ENCODE peak calls at places on chromosomes 13 and 19, in four cellular contexts. M, Y, J and H are unnamed samples.
A peak's percentile ranks its signal among the peaks of the same experiment; 100 is the strongest.

GRCh38 chr13:111621164-111621563 is 300.7 kb downstream of the TEX29 start:
- DNase-seq in M (no peak), J (no peak), Y (no peak), H (no peak)

GRCh38 chr19:43562698-43563241 is 12.6 kb downstream of the XRCC1 start:
- DNase-seq in M (peak; percentile 61), J (peak; percentile 80), Y (peak; percentile 87), H (peak; percentile 100)

GRCh38 chr19:3065675-3066357 is 3.5 kb upstream of the TLE5 start:
- DNase-seq in J (no peak), M (peak; percentile 66), Y (no peak), H (no peak)

GRCh38 chr19:4635763-4636135 is 3.6 kb upstream of the TNFAIP8L1 start:
- DNase-seq in M (no peak), Y (no peak), J (no peak), H (no peak)

GRCh38 chr19:31448221-31448657 is 99.0 kb upstream of the TSHZ3 start:
- DNase-seq in J (no peak), M (no peak), Y (no peak), H (no peak)

GRCh38 chr19:50983625-50984292 is at the start of gene KLK7:
- DNase-seq in J (no peak), Y (no peak), M (no peak), H (no peak)

GRCh38 chr13:48580185-48580803 is 47.4 kb upstream of the RCBTB2 start:
- DNase-seq in Y (peak; percentile 83), M (peak; percentile 7), J (peak; percentile 79), H (peak; percentile 66)

GRCh38 chr13:47119568-47120080 is 222.8 kb upstream of the HTR2A start:
- DNase-seq in M (no peak), Y (no peak), J (no peak), H (no peak)

GRCh38 chr19:53333071-53333465 is 481 bp upstream of the ZNF845 start:
- DNase-seq in Y (peak; percentile 49), J (no peak), M (peak; percentile 58), H (no peak)

GRCh38 chr13:74966814-74967213 is 515.2 kb downstream of the TBC1D4 start:
- DNase-seq in J (no peak), M (no peak), Y (no peak), H (no peak)

GRCh38 chr13:67137044-67137735 is 92.9 kb downstream of the PCDH9 start:
- DNase-seq in M (no peak), Y (no peak), J (no peak), H (no peak)

GRCh38 chr19:31304877-31305312 is 44.3 kb downstream of the TSHZ3 start:
- DNase-seq in M (no peak), Y (no peak), J (no peak), H (peak; percentile 97)

GRCh38 chr19:6529351-6529750 is 1.5 kb upstream of the TNFSF9 start:
- DNase-seq in M (no peak), J (no peak), Y (no peak), H (no peak)

GRCh38 chr19:6069268-6069771 is 41.0 kb downstream of the RFX2 start:
- DNase-seq in M (no peak), J (no peak), Y (peak; percentile 44), H (no peak)

GRCh38 chr19:34075661-34076091 is 96.6 kb upstream of the LSM14A start:
- DNase-seq in J (no peak), Y (no peak), M (no peak), H (no peak)

GRCh38 chr13:114132419-114133121 is at the start of gene RASA3:
- DNase-seq in J (peak; percentile 72), Y (peak; percentile 61), M (peak; percentile 93), H (peak; percentile 58)

GRCh38 chr13:100983111-100983510 is 308.5 kb upstream of the TMTC4 start:
- DNase-seq in M (no peak), Y (no peak), J (no peak), H (no peak)

GRCh38 chr13:99577934-99578917 is 77.0 kb downstream of the TM9SF2 start:
- DNase-seq in J (no peak), Y (no peak), M (no peak), H (no peak)

GRCh38 chr13:80755925-80756324 is 415.0 kb upstream of the SPRY2 start:
- DNase-seq in Y (no peak), J (no peak), M (no peak), H (no peak)

GRCh38 chr13:59527500-59527899 is 636.2 kb downstream of the DIAPH3 start:
- DNase-seq in M (no peak), J (no peak), Y (no peak), H (peak; percentile 89)

GRCh38 chr13:29771247-29771646 is 79.2 kb downstream of the UBL3 start:
- DNase-seq in Y (no peak), M (no peak), J (peak; percentile 54), H (peak; percentile 26)

GRCh38 chr13:112624040-112624439 is 36.1 kb upstream of the TUBGCP3 start:
- DNase-seq in J (no peak), Y (no peak), M (no peak), H (no peak)

GRCh38 chr19:8109890-8110662 is 39.3 kb downstream of the FBN3 start:
- DNase-seq in J (no peak), M (no peak), Y (no peak), H (no peak)